ENCODE peak calls at places on chromosomes 7 and 10, in seven cellular contexts. V, H, E, B, X, Y and M are unnamed samples.

GRCh38 chr10:6221971-6222751 is 19.4 kb downstream of the PFKFB3 start:
- DNase-seq in V (peak; percentile 59), H (no peak), E (no peak), B (no peak), X (no peak), Y (peak; percentile 67), M (no peak)

GRCh38 chr7:73831656-73832579 is 1.1 kb downstream of the CLDN4 start:
- DNase-seq in V (peak; percentile 58), H (peak; percentile 91), E (peak; percentile 77), B (no peak), X (no peak), Y (no peak), M (peak; percentile 98)

GRCh38 chr10:3105166-3105565 is 37.8 kb downstream of the PFKP start:
- DNase-seq in V (no peak), H (no peak), E (no peak), B (no peak), X (no peak), Y (no peak), M (no peak)

GRCh38 chr10:31620236-31621151 is 301.5 kb downstream of the ZEB1 start:
- DNase-seq in V (no peak), H (peak; percentile 84), E (no peak), B (peak; percentile 46), X (no peak), Y (no peak), M (no peak)

GRCh38 chr7:36276428-36277246 is 113.0 kb upstream of the ANLN start:
- DNase-seq in V (no peak), H (no peak), E (no peak), B (no peak), X (no peak), Y (no peak), M (no peak)

GRCh38 chr10:46540412-46541016 is 15.9 kb downstream of the GPRIN2 start:
- DNase-seq in V (no peak), H (no peak), E (no peak), B (no peak), X (no peak), Y (no peak), M (no peak)

GRCh38 chr10:102152545-102152890 is 329 bp downstream of the NOLC1 start:
- DNase-seq in V (no peak), H (no peak), E (no peak), B (no peak), X (no peak), Y (no peak), M (no peak)

GRCh38 chr7:117011419-117012260 is 58.3 kb downstream of the ST7 start:
- DNase-seq in V (no peak), H (no peak), E (no peak), B (peak; percentile 34), X (peak; percentile 92), Y (no peak), M (no peak)

GRCh38 chr7:132723506-132724081 is 147.3 kb upstream of the PLXNA4 start:
- DNase-seq in V (no peak), H (no peak), E (no peak), B (no peak), X (no peak), Y (no peak), M (no peak)

GRCh38 chr7:33952824-33953223 is 47.5 kb downstream of the BMPER start:
- DNase-seq in V (no peak), H (no peak), E (no peak), B (no peak), X (no peak), Y (no peak), M (no peak)

GRCh38 chr7:69439040-69439439 is 159.2 kb upstream of the AUTS2 start:
- DNase-seq in V (no peak), H (no peak), E (no peak), B (no peak), X (no peak), Y (no peak), M (no peak)

GRCh38 chr7:142153400-142153799 is 41.9 kb downstream of the MGAM2 start:
- DNase-seq in V (peak; percentile 21), H (no peak), E (no peak), B (no peak), X (no peak), Y (peak; percentile 16), M (peak; percentile 23)

GRCh38 chr10:22468570-22469320 is 123.4 kb downstream of the SPAG6 start:
- DNase-seq in V (no peak), H (no peak), E (no peak), B (no peak), X (no peak), Y (no peak), M (peak; percentile 22)

GRCh38 chr10:50529660-50530059 is 94.1 kb downstream of the SGMS1 start:
- DNase-seq in V (no peak), H (no peak), E (no peak), B (no peak), X (no peak), Y (no peak), M (no peak)

GRCh38 chr10:118850418-118851061 is 95.8 kb upstream of the CACUL1 start:
- DNase-seq in V (peak; percentile 38), H (peak; percentile 92), E (peak; percentile 88), B (peak; percentile 32), X (no peak), Y (peak; percentile 69), M (peak; percentile 65)

GRCh38 chr7:30977222-30977621 is 13.5 kb downstream of the GHRHR start:
- DNase-seq in V (no peak), H (no peak), E (no peak), B (no peak), X (no peak), Y (no peak), M (no peak)

GRCh38 chr7:184768-185264 is 7.6 kb upstream of the FAM20C start:
- DNase-seq in V (no peak), H (no peak), E (no peak), B (no peak), X (no peak), Y (no peak), M (no peak)

DNA sequence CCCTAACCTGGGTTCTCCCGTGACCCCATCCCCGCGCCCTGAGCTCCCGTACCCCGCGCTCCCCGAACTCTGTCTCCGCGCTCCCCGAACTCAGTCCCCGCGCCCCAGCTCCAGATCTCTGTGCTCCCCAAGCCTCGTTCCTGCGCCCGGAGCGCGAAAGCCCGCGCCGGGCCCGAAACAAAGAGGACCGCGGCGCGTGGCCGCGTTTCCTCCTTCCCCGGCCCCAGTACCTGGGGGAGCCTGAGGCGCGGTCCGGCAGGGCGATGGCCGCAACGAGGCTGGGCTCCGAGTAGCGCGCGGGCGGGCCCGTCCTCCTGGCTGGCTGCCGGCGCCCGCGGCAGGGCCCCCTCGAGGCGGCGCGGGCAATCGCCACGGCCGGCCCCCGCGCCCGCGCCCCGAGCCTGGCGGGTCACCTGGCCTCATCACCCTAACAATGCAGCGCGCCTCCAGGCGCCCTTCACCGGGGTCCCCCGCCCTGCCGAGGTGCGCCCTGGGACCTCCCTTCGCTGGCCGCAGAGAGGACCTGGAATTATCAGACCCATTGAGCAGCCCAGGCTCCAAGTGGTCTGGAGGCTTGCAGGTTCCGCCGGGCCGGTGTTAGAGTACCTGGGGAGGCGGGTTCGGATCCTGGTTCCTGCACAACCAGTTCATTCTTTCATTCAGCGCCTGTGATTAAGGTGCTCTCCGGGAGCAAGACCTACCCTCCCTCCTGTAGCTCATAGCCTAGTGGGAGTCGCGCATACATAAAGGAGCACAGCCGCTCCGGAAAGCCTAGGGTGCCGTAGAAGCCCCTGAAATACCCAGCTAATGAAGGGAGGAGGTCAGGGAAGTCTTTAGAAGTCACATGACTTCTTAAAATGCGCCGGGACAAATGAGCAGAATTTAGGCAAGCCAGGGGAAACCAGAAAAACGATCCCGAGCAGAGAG is at the start of gene TNS3:
- DNase-seq in V (no peak), H (peak; percentile 78), E (no peak), B (no peak), X (no peak), Y (peak; percentile 84), M (peak; percentile 68)
- TF ChIP-seq JUND in V (no peak), H (no peak), E (no peak), B (no peak), X (no peak), Y (no peak), M (no peak)

DNA sequence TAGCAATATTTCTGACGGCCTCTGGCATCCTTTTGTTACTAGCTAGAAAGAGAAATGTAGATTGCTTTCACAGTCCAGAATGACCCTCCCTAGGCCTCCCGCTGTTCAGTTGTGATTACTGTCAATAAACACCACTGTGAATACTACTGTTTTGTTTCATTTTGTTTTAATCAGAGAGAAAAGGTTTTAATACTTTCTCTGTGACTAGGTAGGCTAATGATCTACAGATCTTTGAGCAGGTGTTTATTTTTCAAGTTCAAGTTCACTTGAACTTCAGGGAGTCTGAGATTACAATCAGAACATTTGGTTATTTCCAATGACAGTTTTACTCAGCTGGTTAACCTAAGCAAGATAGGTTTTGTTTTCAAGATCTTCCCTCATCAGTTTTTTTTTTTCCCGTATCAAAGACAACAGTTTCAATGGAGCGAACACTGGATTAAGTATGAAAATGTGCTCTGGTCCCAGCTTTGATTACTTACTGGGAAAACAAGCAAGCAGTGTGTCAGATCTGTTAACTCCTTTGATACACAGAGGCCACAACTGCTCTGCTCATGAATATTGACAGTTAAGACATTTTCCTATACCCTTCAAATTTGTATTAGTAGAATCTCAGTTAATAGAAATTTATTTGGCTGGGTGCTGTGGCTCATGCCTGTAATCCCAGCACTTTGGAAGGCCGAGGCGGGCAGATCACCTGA is 34.8 kb downstream of the VKORC1L1 start:
- DNase-seq in V (peak; percentile 34), H (peak; percentile 34), E (no peak), B (no peak), X (no peak), Y (no peak), M (no peak)
- TF ChIP-seq JUND in V (no peak), H (no peak), E (no peak), B (no peak), X (no peak), Y (no peak), M (no peak)

GRCh38 chr7:11212080-11212711 is 238.5 kb downstream of the PHF14 start:
- DNase-seq in V (peak; percentile 55), H (no peak), E (peak; percentile 42), B (peak; percentile 43), X (peak; percentile 12), Y (peak; percentile 56), M (peak; percentile 33)
- TF ChIP-seq JUND in V (no peak), H (no peak), E (no peak), B (no peak), X (no peak), Y (no peak), M (no peak)

GRCh38 chr10:70268376-70268775 is 15.4 kb downstream of the NPFFR1 start:
- DNase-seq in V (no peak), H (no peak), E (no peak), B (no peak), X (no peak), Y (no peak), M (no peak)

GRCh38 chr10:70267161-70267933 is 16.5 kb downstream of the NPFFR1 start:
- DNase-seq in V (no peak), H (peak; percentile 89), E (peak; percentile 73), B (peak; percentile 43), X (no peak), Y (no peak), M (no peak)

GRCh38 chr10:70271996-70272924 is 11.5 kb downstream of the NPFFR1 start:
- DNase-seq in V (no peak), H (no peak), E (no peak), B (no peak), X (no peak), Y (no peak), M (no peak)

GRCh38 chr10:70270952-70271351 is 12.9 kb downstream of the NPFFR1 start:
- DNase-seq in V (no peak), H (no peak), E (no peak), B (no peak), X (peak; percentile 24), Y (no peak), M (no peak)

DNA sequence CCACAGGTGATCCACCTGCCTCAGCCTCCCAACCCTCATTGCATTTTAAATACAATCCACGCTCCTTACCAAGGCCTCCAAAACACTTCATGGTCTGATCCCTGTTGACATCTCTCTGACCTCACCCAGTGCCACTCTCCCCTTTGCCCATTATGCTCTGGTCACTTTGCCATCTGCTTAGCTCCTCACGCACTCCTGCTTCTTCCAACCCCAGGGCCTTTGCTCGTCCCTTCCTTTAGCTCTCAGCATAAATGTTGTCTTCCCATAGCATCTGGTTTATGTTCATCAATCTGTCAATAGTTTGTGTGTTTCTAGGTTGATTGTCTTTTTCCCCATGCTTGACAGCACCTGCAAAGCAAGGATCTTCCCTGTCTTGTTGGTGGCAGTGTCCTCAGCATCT is 14.1 kb downstream of the NPFFR1 start:
- DNase-seq in V (no peak), H (no peak), E (no peak), B (no peak), X (no peak), Y (no peak), M (no peak)
- TF ChIP-seq JUND in V (no peak), H (no peak), E (no peak), B (no peak), X (no peak), Y (no peak), M (no peak)